ENCODE peak calls at places on chromosomes 2 and 18, in six cellular contexts. P, F, O, E, A and Z are unnamed samples.

GRCh38 chr18:56086786-56087185 is 498.8 kb upstream of the TCF4 start:
- DNase-seq in E (no peak), O (no peak), A (no peak), F (no peak), P (no peak), Z (no peak)

GRCh38 chr2:231204146-231204545 is 5.7 kb downstream of the ARMC9 start:
- DNase-seq in A (peak; percentile 22), O (no peak), P (no peak), E (no peak), F (no peak), Z (no peak)

GRCh38 chr2:34104601-34105000 is 505.5 kb upstream of the FAM98A start:
- DNase-seq in O (no peak), A (no peak), E (no peak), P (no peak), F (peak; percentile 36), Z (no peak)

GRCh38 chr2:178317807-178318206 is 123.5 kb downstream of the OSBPL6 start:
- DNase-seq in P (no peak), E (no peak), O (no peak), A (no peak), F (no peak), Z (no peak)

GRCh38 chr18:13621446-13621849 is 104.9 kb downstream of the FAM210A start:
- DNase-seq in O (no peak), A (no peak), P (no peak), F (no peak), E (no peak), Z (no peak)

GRCh38 chr2:221635949-221636348 is 63.8 kb upstream of the EPHA4 start:
- DNase-seq in F (no peak), O (no peak), P (no peak), A (no peak), E (no peak), Z (no peak)

GRCh38 chr2:232139786-232140562 is 178.5 kb downstream of the DIS3L2 start:
- DNase-seq in F (peak; percentile 75), P (no peak), A (no peak), O (no peak), E (no peak), Z (no peak)

GRCh38 chr2:106156305-106157288 is 37.5 kb downstream of the UXS1 start:
- DNase-seq in E (no peak), A (no peak), F (peak; percentile 71), O (no peak), P (no peak), Z (no peak)

GRCh38 chr2:36530178-36530982 is 67.6 kb downstream of the FEZ2 start:
- DNase-seq in E (peak; percentile 58), O (no peak), F (peak; percentile 78), P (no peak), A (no peak), Z (no peak)

GRCh38 chr2:44821500-44821899 is 120.0 kb upstream of the SIX3 start:
- DNase-seq in A (no peak), F (no peak), E (no peak), P (no peak), O (no peak), Z (no peak)

GRCh38 chr18:37565138-37565984 is at the start of gene CELF4:
- DNase-seq in F (no peak), A (no peak), O (no peak), P (no peak), E (no peak), Z (no peak)

GRCh38 chr2:20349457-20350034 is 1.1 kb downstream of the PUM2 start:
- DNase-seq in E (no peak), O (no peak), A (no peak), P (no peak), F (no peak), Z (no peak)

GRCh38 chr2:85156141-85156540 is 22.9 kb downstream of the TCF7L1 start:
- DNase-seq in A (no peak), F (peak; percentile 82), O (no peak), E (no peak), P (no peak), Z (no peak)

GRCh38 chr2:169095631-169096105 is 26.3 kb downstream of the DHRS9 start:
- DNase-seq in A (no peak), F (peak; percentile 99), O (no peak), P (no peak), E (peak; percentile 76), Z (no peak)

GRCh38 chr18:73283788-73284187 is 416.0 kb upstream of the NETO1 start:
- DNase-seq in F (peak; percentile 77), P (no peak), A (no peak), E (peak; percentile 48), O (no peak), Z (no peak)

GRCh38 chr18:25672490-25672889 is 320.5 kb upstream of the ZNF521 start:
- DNase-seq in A (no peak), F (no peak), E (no peak), P (no peak), O (no peak), Z (no peak)
- TF ChIP-seq CTCF in A (no peak), F (no peak), E (peak; percentile 45), P (no peak), O (no peak), Z (no peak)

GRCh38 chr2:26838121-26838906 is 9.6 kb upstream of the DPYSL5 start:
- DNase-seq in P (no peak), O (no peak), A (no peak), E (no peak), F (peak; percentile 36), Z (no peak)
- TF ChIP-seq CTCF in P (no peak), O (no peak), A (no peak), E (peak; percentile 16), F (no peak), Z (no peak)

GRCh38 chr18:25351773-25352628 is at the start of gene ZNF521:
- DNase-seq in F (peak; percentile 89), E (peak; percentile 86), O (peak; percentile 69), A (peak; percentile 91), P (peak; percentile 70), Z (peak; percentile 51)
- TF ChIP-seq CTCF in F (peak; percentile 43), E (peak; percentile 64), O (peak; percentile 33), A (peak; percentile 5), P (no peak), Z (no peak)

GRCh38 chr2:118661184-118661583 is 186.3 kb downstream of the EN1 start:
- DNase-seq in P (no peak), O (no peak), F (no peak), A (no peak), E (no peak), Z (no peak)
- TF ChIP-seq CTCF in P (no peak), O (no peak), F (no peak), A (no peak), E (peak; percentile 59), Z (no peak)

GRCh38 chr18:24273596-24273995 is 124.0 kb downstream of the OSBPL1A start:
- DNase-seq in P (no peak), E (no peak), F (no peak), O (no peak), A (no peak), Z (no peak)

GRCh38 chr18:24270937-24271380 is 126.7 kb downstream of the OSBPL1A start:
- DNase-seq in E (peak; percentile 24), F (peak; percentile 61), O (no peak), A (no peak), P (no peak), Z (no peak)

GRCh38 chr18:24270358-24270936 is 127.2 kb downstream of the OSBPL1A start:
- DNase-seq in F (no peak), O (no peak), P (no peak), E (no peak), A (no peak), Z (no peak)

GRCh38 chr18:24268784-24269550 is 128.7 kb downstream of the OSBPL1A start:
- DNase-seq in E (no peak), O (no peak), F (no peak), P (no peak), A (no peak), Z (no peak)

DNA sequence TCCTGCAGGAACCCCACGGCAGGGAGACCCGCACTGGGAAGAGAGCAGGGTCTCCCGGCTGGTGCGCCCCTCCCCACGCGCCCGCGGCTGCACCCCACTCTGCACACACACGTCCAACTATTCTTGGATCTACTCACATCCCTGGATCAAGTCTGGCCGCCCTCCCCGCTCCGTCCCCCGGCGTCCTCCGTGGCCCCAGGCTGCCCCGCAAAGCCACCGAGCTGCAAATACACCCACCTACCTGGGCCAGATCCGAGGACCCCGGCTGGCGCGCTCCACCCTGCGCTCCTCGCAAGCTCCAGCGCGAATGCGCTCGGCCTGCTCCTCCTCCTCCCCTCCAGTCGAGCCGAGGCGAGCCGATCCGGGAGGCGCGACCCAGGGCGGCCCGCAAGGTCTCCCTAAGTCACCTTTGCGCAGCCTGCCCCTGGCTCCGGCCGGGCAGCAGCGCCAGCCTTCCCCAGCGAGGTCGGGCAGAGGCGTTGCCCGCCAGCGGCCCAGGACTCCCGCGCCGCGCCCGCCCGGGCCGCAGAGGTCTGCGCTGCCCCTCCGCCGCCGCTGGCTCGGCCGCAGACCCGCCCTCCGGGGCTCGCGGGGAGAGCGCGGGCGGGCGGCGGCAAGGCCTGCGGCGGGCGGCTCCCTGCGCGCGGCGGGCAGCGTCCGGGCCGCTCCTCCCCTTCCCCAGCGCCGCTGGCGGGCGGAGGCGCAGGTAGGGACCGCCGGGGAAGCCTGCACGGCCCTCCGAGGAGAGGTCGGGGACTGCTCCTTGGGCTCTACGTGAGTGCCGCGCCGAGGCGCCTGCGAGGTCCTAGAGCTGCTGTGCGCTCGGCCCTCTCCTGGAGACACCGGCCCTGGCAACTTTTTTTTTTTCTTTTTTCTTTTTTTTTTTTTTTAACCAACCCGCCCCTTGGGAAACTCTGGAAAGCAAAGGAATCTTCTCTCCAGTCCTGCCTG is 126.0 kb downstream of the OSBPL1A start:
- DNase-seq in E (peak; percentile 57), P (peak; percentile 74), A (peak; percentile 78), O (peak; percentile 74), F (peak; percentile 84), Z (no peak)
- TF ChIP-seq CTCF in E (peak; percentile 10), P (peak; percentile 20), A (peak; percentile 23), O (peak; percentile 43), F (no peak), Z (no peak)

GRCh38 chr2:109027702-109028101 is 38.7 kb upstream of the EDAR start:
- DNase-seq in A (no peak), E (no peak), O (no peak), P (no peak), F (no peak), Z (no peak)
- TF ChIP-seq CTCF in A (no peak), E (no peak), O (no peak), P (no peak), F (no peak), Z (no peak)

GRCh38 chr18:65206551-65207260 is 544.1 kb upstream of the CDH7 start:
- DNase-seq in E (no peak), P (no peak), F (no peak), O (no peak), A (no peak), Z (no peak)
- TF ChIP-seq CTCF in E (no peak), P (no peak), F (no peak), O (peak; percentile 49), A (no peak), Z (no peak)

DNA sequence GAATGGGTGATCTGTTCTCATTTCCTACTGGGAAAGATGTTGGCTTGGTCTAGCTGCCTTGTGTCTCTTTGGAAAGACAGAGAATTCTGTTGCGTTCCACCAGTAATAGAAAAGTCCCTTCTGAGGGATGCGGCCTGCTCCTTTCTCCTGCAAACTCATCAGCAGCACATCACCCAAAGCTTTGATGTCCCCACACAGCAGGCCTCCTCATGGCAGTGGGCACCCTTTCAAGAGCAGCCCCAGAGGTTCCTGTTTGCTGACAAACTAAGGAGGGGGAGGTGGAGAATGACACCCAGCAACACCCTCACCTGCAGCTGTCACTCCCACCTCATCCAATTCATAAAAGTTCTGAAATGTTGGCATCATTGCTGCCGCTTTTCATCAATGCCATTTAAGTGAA is 556.6 kb downstream of the BCL11A start:
- DNase-seq in F (no peak), A (no peak), O (no peak), P (no peak), E (no peak), Z (no peak)
- TF ChIP-seq CTCF in F (no peak), A (no peak), O (no peak), P (no peak), E (no peak), Z (no peak)